ENCODE peak calls at places on chromosomes 1 and 21, in five cellular contexts. One of them, this sample, is unnamed.
A peak's percentile ranks its signal among the peaks of the same experiment; 100 is the strongest.

GRCh38 chr1:203649551-203650011 is 22.9 kb downstream of the ATP2B4 start:
- DNase-seq in K562: no peak
- DNase-seq in right lobe of liver: no peak
- DNase-seq in heart left ventricle: no peak
- DNase-seq in NB4: no peak
- DNase-seq in this sample: no peak

GRCh38 chr1:44970317-44970716 is 16.1 kb downstream of the EIF2B3 start:
- DNase-seq in K562: no peak
- DNase-seq in right lobe of liver: no peak
- DNase-seq in heart left ventricle: no peak
- DNase-seq in NB4: no peak
- DNase-seq in this sample: no peak

GRCh38 chr1:44219301-44219626 is 6.0 kb downstream of the DMAP1 start:
- DNase-seq in K562: no peak
- DNase-seq in right lobe of liver: no peak
- DNase-seq in heart left ventricle: no peak
- DNase-seq in NB4: no peak
- DNase-seq in this sample: no peak

GRCh38 chr1:36239941-36240637 is 15.8 kb downstream of the THRAP3 start:
- DNase-seq in K562: peak; percentile 24
- DNase-seq in right lobe of liver: no peak
- DNase-seq in heart left ventricle: no peak
- DNase-seq in NB4: no peak
- DNase-seq in this sample: no peak

GRCh38 chr21:37060296-37060695 is 12.6 kb downstream of the PIGP start:
- DNase-seq in K562: peak; percentile 52
- DNase-seq in right lobe of liver: no peak
- DNase-seq in heart left ventricle: no peak
- DNase-seq in NB4: peak; percentile 68
- DNase-seq in this sample: no peak

GRCh38 chr1:82510431-82510830 is 709.7 kb downstream of the ADGRL2 start:
- DNase-seq in K562: no peak
- DNase-seq in right lobe of liver: no peak
- DNase-seq in heart left ventricle: no peak
- DNase-seq in NB4: no peak
- DNase-seq in this sample: no peak

GRCh38 chr1:201622353-201622752 is 83.4 kb downstream of the NAV1 start:
- DNase-seq in K562: no peak
- DNase-seq in right lobe of liver: no peak
- DNase-seq in heart left ventricle: no peak
- DNase-seq in NB4: no peak
- DNase-seq in this sample: no peak

GRCh38 chr1:206851611-206852010 is 13.8 kb upstream of the IL20 start:
- DNase-seq in K562: no peak
- DNase-seq in right lobe of liver: no peak
- DNase-seq in heart left ventricle: no peak
- DNase-seq in NB4: no peak
- DNase-seq in this sample: no peak

GRCh38 chr1:56146449-56146848 is 432.9 kb downstream of the PLPP3 start:
- DNase-seq in K562: no peak
- DNase-seq in right lobe of liver: no peak
- DNase-seq in heart left ventricle: no peak
- DNase-seq in NB4: no peak
- DNase-seq in this sample: no peak

GRCh38 chr1:178442925-178443324 is 53.8 kb downstream of the CLEC20A start:
- DNase-seq in K562: no peak
- DNase-seq in right lobe of liver: no peak
- DNase-seq in heart left ventricle: no peak
- DNase-seq in NB4: no peak
- DNase-seq in this sample: no peak

GRCh38 chr1:225707824-225708223 is 54.9 kb upstream of the ENAH start:
- DNase-seq in K562: no peak
- DNase-seq in right lobe of liver: no peak
- DNase-seq in heart left ventricle: no peak
- DNase-seq in NB4: no peak
- DNase-seq in this sample: no peak

GRCh38 chr21:45860493-45861155 is 120.9 kb upstream of the COL6A1 start:
- DNase-seq in K562: no peak
- DNase-seq in right lobe of liver: no peak
- DNase-seq in heart left ventricle: no peak
- DNase-seq in NB4: no peak
- DNase-seq in this sample: no peak

GRCh38 chr21:45923146-45923545 is 58.4 kb upstream of the COL6A1 start:
- DNase-seq in K562: peak; percentile 26
- DNase-seq in right lobe of liver: peak; percentile 52
- DNase-seq in heart left ventricle: peak; percentile 83
- DNase-seq in NB4: peak; percentile 26
- DNase-seq in this sample: no peak

GRCh38 chr1:202010042-202011015 is at the start of gene ELF3:
- DNase-seq in K562: no peak
- DNase-seq in right lobe of liver: peak; percentile 90
- DNase-seq in heart left ventricle: no peak
- DNase-seq in NB4: no peak
- DNase-seq in this sample: no peak

GRCh38 chr1:32716312-32717126 is 13.9 kb upstream of the SYNC start:
- DNase-seq in K562: peak; percentile 97
- DNase-seq in right lobe of liver: peak; percentile 94
- DNase-seq in heart left ventricle: no peak
- DNase-seq in NB4: peak; percentile 53
- DNase-seq in this sample: peak; percentile 62

GRCh38 chr1:115706774-115707425 is 61.6 kb downstream of the CASQ2 start:
- DNase-seq in K562: peak; percentile 67
- DNase-seq in right lobe of liver: no peak
- DNase-seq in heart left ventricle: no peak
- DNase-seq in NB4: peak; percentile 66
- DNase-seq in this sample: peak; percentile 52

GRCh38 chr1:228478326-228478725 is 8.9 kb upstream of the RNF187 start:
- DNase-seq in K562: no peak
- DNase-seq in right lobe of liver: no peak
- DNase-seq in heart left ventricle: no peak
- DNase-seq in NB4: no peak
- DNase-seq in this sample: no peak

GRCh38 chr1:151790940-151791651 is 796 bp upstream of the TDRKH start:
- DNase-seq in K562: peak; percentile 45
- DNase-seq in right lobe of liver: peak; percentile 28
- DNase-seq in heart left ventricle: no peak
- DNase-seq in NB4: peak; percentile 35
- DNase-seq in this sample: peak; percentile 32

GRCh38 chr21:35969281-35969680 is 91.0 kb downstream of the SETD4 start:
- DNase-seq in K562: no peak
- DNase-seq in right lobe of liver: no peak
- DNase-seq in heart left ventricle: no peak
- DNase-seq in NB4: no peak
- DNase-seq in this sample: no peak

GRCh38 chr1:2250721-2251281 is 22.7 kb downstream of the SKI start:
- DNase-seq in K562: no peak
- DNase-seq in right lobe of liver: peak; percentile 73
- DNase-seq in heart left ventricle: peak; percentile 54
- DNase-seq in NB4: no peak
- DNase-seq in this sample: no peak

GRCh38 chr1:34371829-34372532 is 195.3 kb downstream of the C1orf94 start:
- DNase-seq in K562: no peak
- DNase-seq in right lobe of liver: no peak
- DNase-seq in heart left ventricle: no peak
- DNase-seq in NB4: no peak
- DNase-seq in this sample: no peak

GRCh38 chr1:20713440-20713839 is 4.4 kb downstream of the KIF17 start:
- DNase-seq in K562: no peak
- DNase-seq in right lobe of liver: peak; percentile 69
- DNase-seq in heart left ventricle: peak; percentile 8
- DNase-seq in NB4: no peak
- DNase-seq in this sample: peak; percentile 16

GRCh38 chr21:40658237-40658636 is 188.7 kb downstream of the DSCAM start:
- DNase-seq in K562: no peak
- DNase-seq in right lobe of liver: no peak
- DNase-seq in heart left ventricle: no peak
- DNase-seq in NB4: no peak
- DNase-seq in this sample: no peak

GRCh38 chr1:114349891-114350605 is 161.0 kb downstream of the TRIM33 start:
- DNase-seq in K562: no peak
- DNase-seq in right lobe of liver: no peak
- DNase-seq in heart left ventricle: no peak
- DNase-seq in NB4: no peak
- DNase-seq in this sample: no peak

GRCh38 chr1:26959722-26960624 is at the start of gene KDF1:
- DNase-seq in K562: peak; percentile 70
- DNase-seq in right lobe of liver: peak; percentile 67
- DNase-seq in heart left ventricle: no peak
- DNase-seq in NB4: no peak
- DNase-seq in this sample: no peak
- TF ChIP-seq POLR2A in K562: no peak
- TF ChIP-seq POLR2A in right lobe of liver: peak; percentile 35
- TF ChIP-seq POLR2A in heart left ventricle: no peak
- TF ChIP-seq POLR2A in NB4: no peak
- TF ChIP-seq POLR2A in this sample: no peak

GRCh38 chr1:67832737-67833594 is at the start of gene GNG12:
- DNase-seq in K562: peak; percentile 69
- DNase-seq in right lobe of liver: peak; percentile 75
- DNase-seq in heart left ventricle: peak; percentile 85
- DNase-seq in NB4: no peak
- DNase-seq in this sample: no peak
- TF ChIP-seq POLR2A in K562: no peak
- TF ChIP-seq POLR2A in right lobe of liver: peak; percentile 46
- TF ChIP-seq POLR2A in heart left ventricle: peak; percentile 25
- TF ChIP-seq POLR2A in NB4: no peak
- TF ChIP-seq POLR2A in this sample: no peak

GRCh38 chr1:101242331-101243050 is 5.7 kb downstream of the S1PR1 start:
- DNase-seq in K562: no peak
- DNase-seq in right lobe of liver: no peak
- DNase-seq in heart left ventricle: no peak
- DNase-seq in NB4: no peak
- DNase-seq in this sample: no peak
- TF ChIP-seq POLR2A in K562: no peak
- TF ChIP-seq POLR2A in right lobe of liver: no peak
- TF ChIP-seq POLR2A in heart left ventricle: no peak
- TF ChIP-seq POLR2A in NB4: no peak
- TF ChIP-seq POLR2A in this sample: no peak

GRCh38 chr1:37475380-37476086 is 1.2 kb downstream of the ZC3H12A start:
- DNase-seq in K562: peak; percentile 47
- DNase-seq in right lobe of liver: no peak
- DNase-seq in heart left ventricle: no peak
- DNase-seq in NB4: peak; percentile 39
- DNase-seq in this sample: peak; percentile 31
- TF ChIP-seq POLR2A in K562: no peak
- TF ChIP-seq POLR2A in right lobe of liver: no peak
- TF ChIP-seq POLR2A in heart left ventricle: no peak
- TF ChIP-seq POLR2A in NB4: no peak
- TF ChIP-seq POLR2A in this sample: no peak

DNA sequence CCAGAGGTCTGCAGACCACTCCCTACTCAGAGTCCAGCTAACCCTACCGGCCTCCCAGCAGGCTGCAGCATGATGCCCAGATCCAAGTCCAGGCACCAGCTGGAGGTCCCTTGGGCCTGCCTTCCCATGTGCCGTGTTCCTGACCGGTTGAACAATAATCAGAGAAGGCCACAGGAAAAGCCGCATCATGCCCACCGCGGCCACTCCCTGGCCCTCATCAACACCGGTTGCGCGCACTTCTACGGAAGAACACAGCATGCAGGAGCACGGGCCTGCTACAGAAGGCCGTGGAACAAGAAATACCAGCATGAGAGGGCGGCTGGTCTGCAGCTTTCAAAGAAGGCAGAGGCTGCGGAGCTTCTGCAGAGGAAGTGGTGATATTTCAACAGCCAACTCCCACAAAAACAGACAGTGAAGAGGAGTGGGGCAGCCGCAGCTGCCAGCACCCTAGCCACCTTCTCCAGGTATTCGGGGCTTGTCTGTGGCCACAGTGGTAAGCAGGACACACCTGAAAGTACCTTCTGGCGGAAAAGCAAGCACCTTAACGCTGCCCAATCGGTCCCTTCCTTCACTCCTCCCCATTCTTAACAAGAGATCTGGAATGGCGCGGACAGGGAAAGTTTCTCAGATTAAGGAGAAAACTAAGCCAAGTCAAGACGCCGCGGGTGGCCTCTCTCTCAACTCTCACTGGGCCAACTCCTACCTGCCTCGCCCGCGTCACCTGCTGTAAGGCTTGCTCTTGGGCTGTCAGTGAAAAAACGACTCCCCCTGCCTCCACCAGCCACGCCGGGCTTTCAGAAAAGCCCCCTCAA is 1.5 kb downstream of the PGBD5 start:
- DNase-seq in K562: no peak
- DNase-seq in right lobe of liver: no peak
- DNase-seq in heart left ventricle: no peak
- DNase-seq in NB4: peak; percentile 92
- DNase-seq in this sample: no peak
- TF ChIP-seq POLR2A in K562: no peak
- TF ChIP-seq POLR2A in right lobe of liver: no peak
- TF ChIP-seq POLR2A in heart left ventricle: no peak
- TF ChIP-seq POLR2A in NB4: no peak
- TF ChIP-seq POLR2A in this sample: no peak

DNA sequence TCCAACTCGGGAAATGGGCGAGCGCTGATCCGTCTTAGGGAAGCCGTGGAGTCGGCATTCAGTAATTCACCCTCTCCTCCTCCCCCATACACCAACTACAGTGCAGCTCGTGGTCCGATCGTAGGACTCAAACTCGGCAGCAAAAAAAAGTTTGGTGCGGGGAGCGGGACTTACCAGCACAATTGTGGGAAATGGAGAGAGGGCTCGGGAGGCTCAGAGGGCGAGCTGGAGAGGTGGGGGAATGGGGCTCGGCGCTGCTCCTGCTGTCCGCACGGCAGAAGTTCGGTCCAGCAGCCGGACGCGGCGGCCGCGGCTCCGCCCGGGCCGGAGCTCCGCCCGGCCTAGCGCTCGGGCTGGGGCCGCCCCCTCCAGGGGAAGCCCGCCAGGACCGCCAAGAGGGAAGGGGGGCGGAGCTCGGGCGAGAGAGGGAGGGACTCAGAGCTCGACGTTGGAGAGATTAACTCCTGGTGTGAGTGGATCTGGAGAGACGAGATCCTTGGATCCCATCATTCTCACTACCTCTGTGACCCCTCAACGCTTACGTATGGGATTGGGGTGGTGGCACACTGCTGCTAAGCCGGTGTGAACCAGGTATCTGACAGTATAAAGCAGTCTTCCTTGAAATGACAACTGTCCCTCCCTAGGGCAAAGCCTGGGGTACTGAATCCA is 744 bp upstream of the PIAS3 start:
- DNase-seq in K562: peak; percentile 92
- DNase-seq in right lobe of liver: peak; percentile 94
- DNase-seq in heart left ventricle: peak; percentile 94
- DNase-seq in NB4: peak; percentile 85
- DNase-seq in this sample: peak; percentile 88
- TF ChIP-seq POLR2A in K562: peak; percentile 74
- TF ChIP-seq POLR2A in right lobe of liver: peak; percentile 74
- TF ChIP-seq POLR2A in heart left ventricle: peak; percentile 70
- TF ChIP-seq POLR2A in NB4: peak; percentile 81
- TF ChIP-seq POLR2A in this sample: peak; percentile 81

This sample was measured in erythroblast.